ENCODE peak calls at places on chromosome 1, in ten cellular contexts. J is T-helper 2 cell; M is 8988T; Z is hypothalamus; P is stimulated activated CD4-positive, alpha-beta T cell treated with anti-CD3 and anti-CD28 coated beads, Interleukin-2, amount 100 ng/mL, for 24 hours; Y is CD4-positive, CD25-positive, alpha-beta regulatory T cell; I is naive B cell; O is type B pancreatic cell; C is lower lobe of right lung; L is activated T-helper 1 cell treated with Interleukin-2 at 50 U/mL for 16 hours. K is an unnamed sample.

GRCh38 chr1:95437011-95437410 is 203.0 kb downstream of the RWDD3 start:
- DNase-seq in Z (no peak), L (no peak), C (no peak), O (no peak), P (no peak), I (no peak), M (no peak), Y (no peak), J (no peak), K (no peak)

GRCh38 chr1:37634554-37635308 is at the start of gene RSPO1:
- DNase-seq in Y (no peak), J (no peak), L (no peak), Z (no peak), I (no peak), P (peak), O (no peak), C (no peak), M (no peak), K (peak)

GRCh38 chr1:235079443-235079967 is 49.1 kb downstream of the TOMM20 start:
- DNase-seq in I (no peak), J (no peak), O (no peak), P (no peak), C (peak), Y (no peak), Z (no peak), M (no peak), L (no peak), K (no peak)

GRCh38 chr1:246907472-246907871 is 24.3 kb downstream of the AHCTF1 start:
- DNase-seq in P (no peak), J (no peak), C (no peak), Y (peak), O (no peak), M (no peak), L (no peak), Z (no peak), I (peak), K (no peak)

GRCh38 chr1:77037990-77038389 is 170.7 kb downstream of the ST6GALNAC5 start:
- DNase-seq in L (no peak), O (no peak), C (no peak), J (no peak), Z (no peak), P (no peak), Y (no peak), I (no peak), M (no peak), K (no peak)

GRCh38 chr1:160024195-160024905 is 7.4 kb downstream of the PIGM start:
- DNase-seq in L (no peak), Y (no peak), O (no peak), I (no peak), C (no peak), Z (no peak), P (no peak), J (no peak), M (no peak), K (no peak)

GRCh38 chr1:55478742-55479141 is 263.6 kb upstream of the USP24 start:
- DNase-seq in P (no peak), J (no peak), O (no peak), Y (no peak), Z (no peak), M (no peak), L (no peak), C (no peak), I (no peak), K (no peak)

GRCh38 chr1:92749024-92749634 is 35.8 kb downstream of the EVI5 start:
- DNase-seq in Z (peak), Y (peak), P (peak), L (no peak), I (peak), O (no peak), C (no peak), M (no peak), J (peak), K (no peak)

GRCh38 chr1:151384584-151384983 is 12.1 kb upstream of the SELENBP1 start:
- DNase-seq in M (no peak), I (no peak), J (no peak), L (no peak), Z (no peak), P (no peak), C (no peak), O (no peak), Y (no peak), K (no peak)

GRCh38 chr1:31938184-31938975 is at the start of gene PTP4A2:
- DNase-seq in O (peak), M (peak), P (peak), Y (peak), C (peak), Z (peak), I (peak), L (peak), J (peak), K (peak)

GRCh38 chr1:1198423-1199140 is 7.8 kb downstream of the TNFRSF18 start:
- DNase-seq in Z (no peak), Y (no peak), L (no peak), P (no peak), O (no peak), C (peak), I (no peak), J (no peak), M (no peak), K (peak)

GRCh38 chr1:186420923-186421322 is 40.0 kb downstream of the PDC start:
- DNase-seq in P (no peak), Z (no peak), Y (peak), C (no peak), L (no peak), M (no peak), J (no peak), O (no peak), I (no peak), K (no peak)

GRCh38 chr1:90488451-90488850 is 228.7 kb downstream of the BARHL2 start:
- DNase-seq in Z (no peak), L (no peak), P (no peak), I (no peak), Y (no peak), J (no peak), M (no peak), O (no peak), C (no peak), K (no peak)

K was measured in glutamatergic neuron.